ENCODE peak calls at places on chromosomes 7 and 10, in four cellular contexts. X is amygdala, W is stomach, S is GM06990. M is an unnamed sample.

GRCh38 chr10:124646483-124647352 is 97.5 kb downstream of the FAM53B start:
- DNase-seq in S (no peak), X (no peak), W (peak), M (peak)

GRCh38 chr10:16348891-16349290 is 87.9 kb upstream of the PTER start:
- DNase-seq in S (no peak), W (no peak), X (no peak), M (no peak)

GRCh38 chr7:135712796-135713195 is 15.2 kb downstream of the SLC13A4 start:
- DNase-seq in S (no peak), X (no peak), W (no peak), M (no peak)

GRCh38 chr10:103153302-103153759 is 39.7 kb downstream of the NT5C2 start:
- DNase-seq in S (no peak), W (no peak), X (no peak), M (no peak)

GRCh38 chr7:129851174-129851573 is 101.6 kb downstream of the UBE2H start:
- DNase-seq in W (no peak), S (no peak), X (no peak), M (no peak)

GRCh38 chr10:3564599-3564998 is 220.4 kb downstream of the KLF6 start:
- DNase-seq in W (no peak), S (no peak), X (no peak), M (no peak)

GRCh38 chr10:92005978-92006377 is 82.4 kb downstream of the BTAF1 start:
- DNase-seq in X (no peak), S (no peak), W (no peak), M (no peak)

GRCh38 chr7:44193011-44193802 is 4.0 kb upstream of the GCK start:
- DNase-seq in X (no peak), S (no peak), W (no peak), M (no peak)

GRCh38 chr7:37201003-37201875 is 247.4 kb downstream of the ELMO1 start:
- DNase-seq in W (peak), X (peak), S (no peak), M (peak)

GRCh38 chr10:71206911-71207310 is 5.5 kb upstream of the UNC5B start:
- DNase-seq in X (no peak), S (no peak), W (no peak), M (no peak)

GRCh38 chr7:101058355-101058754 is 26.9 kb upstream of the TRIM56 start:
- DNase-seq in X (peak), S (peak), W (peak), M (peak)

GRCh38 chr7:129240119-129240815 is 15.4 kb downstream of the AHCYL2 start:
- DNase-seq in W (no peak), X (no peak), S (no peak), M (no peak)

GRCh38 chr7:100655908-100656674 is at the start of gene ACTL6B:
- DNase-seq in S (no peak), X (peak), W (peak), M (peak)

GRCh38 chr10:24908793-24909423 is 43.5 kb downstream of the PRTFDC1 start:
- DNase-seq in X (no peak), S (no peak), W (no peak), M (no peak)

GRCh38 chr7:4040031-4040928 is 641.8 kb upstream of the FOXK1 start:
- DNase-seq in S (no peak), W (no peak), X (no peak), M (no peak)

GRCh38 chr10:29409241-29410051 is 120.6 kb downstream of the LYZL1 start:
- DNase-seq in W (peak), S (peak), X (peak), M (peak)

GRCh38 chr7:134431805-134432204 is 27.1 kb downstream of the AKR1B1 start:
- DNase-seq in S (no peak), W (peak), X (no peak), M (peak)

GRCh38 chr10:77164616-77165311 is 472.8 kb downstream of the KCNMA1 start:
- DNase-seq in X (no peak), S (no peak), W (no peak), M (no peak)

GRCh38 chr7:106421181-106421762 is 136.5 kb upstream of the NAMPT start:
- DNase-seq in W (peak), X (no peak), S (no peak), M (peak)

GRCh38 chr7:134533288-134533771 is 6.0 kb downstream of the AKR1B10 start:
- DNase-seq in S (no peak), W (no peak), X (no peak), M (no peak)

GRCh38 chr10:70815504-70816219 is at the start of gene SGPL1:
- DNase-seq in W (peak), S (peak), X (peak), M (peak)

M was measured in colonic mucosa.